ENCODE peak calls at places on chromosomes 1 and 21, in four cellular contexts. One of them, this sample, is unnamed.
A peak's percentile ranks its signal among the peaks of the same experiment; 100 is the strongest.

GRCh38 chr1:19308509-19308907 is 3.4 kb downstream of the AKR7A2 start:
- DNase-seq in kidney: no peak
- DNase-seq in endothelial cell: no peak
- DNase-seq in hepatocyte: no peak
- DNase-seq in this sample: no peak

GRCh38 chr1:16420719-16421118 is 16.5 kb downstream of the SPATA21 start:
- DNase-seq in kidney: no peak
- DNase-seq in endothelial cell: no peak
- DNase-seq in hepatocyte: no peak
- DNase-seq in this sample: no peak

GRCh38 chr21:42162831-42163510 is 56.0 kb upstream of the ABCG1 start:
- DNase-seq in kidney: no peak
- DNase-seq in endothelial cell: no peak
- DNase-seq in hepatocyte: no peak
- DNase-seq in this sample: no peak

GRCh38 chr1:12761781-12762180 is 11.8 kb upstream of the PRAMEF12 start:
- DNase-seq in kidney: no peak
- DNase-seq in endothelial cell: no peak
- DNase-seq in hepatocyte: no peak
- DNase-seq in this sample: no peak

GRCh38 chr1:154707901-154708514 is 100.0 kb upstream of the ADAR start:
- DNase-seq in kidney: no peak
- DNase-seq in endothelial cell: no peak
- DNase-seq in hepatocyte: no peak
- DNase-seq in this sample: no peak

GRCh38 chr1:53559391-53559815 is 100.2 kb downstream of the DMRTB1 start:
- DNase-seq in kidney: peak; percentile 59
- DNase-seq in endothelial cell: no peak
- DNase-seq in hepatocyte: no peak
- DNase-seq in this sample: peak; percentile 33

GRCh38 chr21:25385912-25386474 is 221.3 kb downstream of the MRPL39 start:
- DNase-seq in kidney: no peak
- DNase-seq in endothelial cell: peak; percentile 12
- DNase-seq in hepatocyte: peak; percentile 86
- DNase-seq in this sample: peak; percentile 48

GRCh38 chr1:153610334-153611023 is 2.5 kb downstream of the S100A16 start:
- DNase-seq in kidney: peak; percentile 73
- DNase-seq in endothelial cell: no peak
- DNase-seq in hepatocyte: no peak
- DNase-seq in this sample: no peak

GRCh38 chr1:151175910-151176309 is at the start of gene TMOD4:
- DNase-seq in kidney: peak; percentile 39
- DNase-seq in endothelial cell: no peak
- DNase-seq in hepatocyte: peak; percentile 30
- DNase-seq in this sample: no peak

GRCh38 chr1:91098299-91098901 is 76.6 kb upstream of the ZNF644 start:
- DNase-seq in kidney: no peak
- DNase-seq in endothelial cell: no peak
- DNase-seq in hepatocyte: no peak
- DNase-seq in this sample: no peak

GRCh38 chr1:24586970-24587820 is 31.3 kb downstream of the NCMAP start:
- DNase-seq in kidney: no peak
- DNase-seq in endothelial cell: peak; percentile 42
- DNase-seq in hepatocyte: peak; percentile 80
- DNase-seq in this sample: peak; percentile 30

GRCh38 chr1:114510235-114511047 is 562 bp downstream of the TRIM33 start:
- DNase-seq in kidney: peak; percentile 89
- DNase-seq in endothelial cell: peak; percentile 45
- DNase-seq in hepatocyte: peak; percentile 66
- DNase-seq in this sample: peak; percentile 57

GRCh38 chr1:13965770-13966398 is 265.9 kb downstream of the PRDM2 start:
- DNase-seq in kidney: no peak
- DNase-seq in endothelial cell: peak; percentile 72
- DNase-seq in hepatocyte: peak; percentile 87
- DNase-seq in this sample: peak; percentile 70

GRCh38 chr1:226985839-226986463 is 45.9 kb downstream of the COQ8A start:
- DNase-seq in kidney: peak; percentile 66
- DNase-seq in endothelial cell: no peak
- DNase-seq in hepatocyte: no peak
- DNase-seq in this sample: no peak

GRCh38 chr1:8889103-8889846 is 10.8 kb upstream of the ENO1 start:
- DNase-seq in kidney: no peak
- DNase-seq in endothelial cell: no peak
- DNase-seq in hepatocyte: no peak
- DNase-seq in this sample: no peak

GRCh38 chr1:5834477-5835178 is 157.6 kb downstream of the NPHP4 start:
- DNase-seq in kidney: peak; percentile 66
- DNase-seq in endothelial cell: no peak
- DNase-seq in hepatocyte: no peak
- DNase-seq in this sample: no peak

GRCh38 chr1:66623812-66624211 is 89.9 kb downstream of the SGIP1 start:
- DNase-seq in kidney: no peak
- DNase-seq in endothelial cell: no peak
- DNase-seq in hepatocyte: no peak
- DNase-seq in this sample: no peak

GRCh38 chr1:168301664-168302320 is 21.1 kb downstream of the TBX19 start:
- DNase-seq in kidney: no peak
- DNase-seq in endothelial cell: no peak
- DNase-seq in hepatocyte: peak; percentile 41
- DNase-seq in this sample: no peak

GRCh38 chr1:34166191-34167090 is 1.4 kb upstream of the CSMD2 start:
- DNase-seq in kidney: no peak
- DNase-seq in endothelial cell: peak; percentile 16
- DNase-seq in hepatocyte: no peak
- DNase-seq in this sample: peak; percentile 44

GRCh38 chr1:151838491-151839412 is 868 bp downstream of the C2CD4D start:
- DNase-seq in kidney: peak; percentile 74
- DNase-seq in endothelial cell: no peak
- DNase-seq in hepatocyte: peak; percentile 46
- DNase-seq in this sample: peak; percentile 28

GRCh38 chr1:31243451-31244286 is 4.0 kb upstream of the NKAIN1 start:
- DNase-seq in kidney: no peak
- DNase-seq in endothelial cell: no peak
- DNase-seq in hepatocyte: no peak
- DNase-seq in this sample: peak; percentile 34

GRCh38 chr1:238951809-238952208 is 434.6 kb upstream of the CHRM3 start:
- DNase-seq in kidney: no peak
- DNase-seq in endothelial cell: peak; percentile 30
- DNase-seq in hepatocyte: peak; percentile 41
- DNase-seq in this sample: peak; percentile 22

GRCh38 chr1:20386682-20387081 is 96.0 kb downstream of the VWA5B1 start:
- DNase-seq in kidney: no peak
- DNase-seq in endothelial cell: no peak
- DNase-seq in hepatocyte: no peak
- DNase-seq in this sample: no peak

GRCh38 chr21:9759972-9760371 is 761.4 kb upstream of the TPTE start:
- DNase-seq in kidney: no peak
- DNase-seq in endothelial cell: no peak
- DNase-seq in hepatocyte: no peak
- DNase-seq in this sample: no peak

GRCh38 chr1:26887125-26887524 is 3.0 kb downstream of the GPN2 start:
- DNase-seq in kidney: peak; percentile 2
- DNase-seq in endothelial cell: no peak
- DNase-seq in hepatocyte: peak; percentile 58
- DNase-seq in this sample: no peak

GRCh38 chr21:31366825-31367224 is 22.8 kb upstream of the TIAM1 start:
- DNase-seq in kidney: no peak
- DNase-seq in endothelial cell: no peak
- DNase-seq in hepatocyte: no peak
- DNase-seq in this sample: no peak

GRCh38 chr1:21933397-21934248 is 3.5 kb downstream of the HSPG2 start:
- DNase-seq in kidney: peak; percentile 92
- DNase-seq in endothelial cell: peak; percentile 46
- DNase-seq in hepatocyte: peak; percentile 68
- DNase-seq in this sample: no peak

GRCh38 chr1:115139381-115139780 is 50.1 kb upstream of the TSPAN2 start:
- DNase-seq in kidney: peak; percentile 61
- DNase-seq in endothelial cell: no peak
- DNase-seq in hepatocyte: no peak
- DNase-seq in this sample: no peak

GRCh38 chr1:208791458-208791857 is 547.3 kb upstream of the PLXNA2 start:
- DNase-seq in kidney: no peak
- DNase-seq in endothelial cell: no peak
- DNase-seq in hepatocyte: peak; percentile 25
- DNase-seq in this sample: no peak

GRCh38 chr1:87359586-87359985 is 30.9 kb downstream of the LMO4 start:
- DNase-seq in kidney: no peak
- DNase-seq in endothelial cell: no peak
- DNase-seq in hepatocyte: no peak
- DNase-seq in this sample: no peak

GRCh38 chr1:150881331-150882070 is 5.1 kb upstream of the ARNT start:
- DNase-seq in kidney: no peak
- DNase-seq in endothelial cell: no peak
- DNase-seq in hepatocyte: no peak
- DNase-seq in this sample: no peak

GRCh38 chr1:30523055-30524020 is 200.0 kb downstream of the MATN1 start:
- DNase-seq in kidney: no peak
- DNase-seq in endothelial cell: no peak
- DNase-seq in hepatocyte: no peak
- DNase-seq in this sample: no peak

GRCh38 chr21:39452207-39452964 is 616 bp downstream of the SH3BGR start:
- DNase-seq in kidney: no peak
- DNase-seq in endothelial cell: no peak
- DNase-seq in hepatocyte: no peak
- DNase-seq in this sample: no peak

GRCh38 chr1:8274396-8274795 is 43.5 kb upstream of the SLC45A1 start:
- DNase-seq in kidney: no peak
- DNase-seq in endothelial cell: no peak
- DNase-seq in hepatocyte: no peak
- DNase-seq in this sample: peak; percentile 20

GRCh38 chr1:241550318-241550717 is 18.1 kb downstream of the KMO start:
- DNase-seq in kidney: no peak
- DNase-seq in endothelial cell: no peak
- DNase-seq in hepatocyte: no peak
- DNase-seq in this sample: no peak
- TF ChIP-seq CTCF in kidney: no peak
- TF ChIP-seq CTCF in endothelial cell: no peak
- TF ChIP-seq CTCF in hepatocyte: no peak
- TF ChIP-seq CTCF in this sample: no peak

DNA sequence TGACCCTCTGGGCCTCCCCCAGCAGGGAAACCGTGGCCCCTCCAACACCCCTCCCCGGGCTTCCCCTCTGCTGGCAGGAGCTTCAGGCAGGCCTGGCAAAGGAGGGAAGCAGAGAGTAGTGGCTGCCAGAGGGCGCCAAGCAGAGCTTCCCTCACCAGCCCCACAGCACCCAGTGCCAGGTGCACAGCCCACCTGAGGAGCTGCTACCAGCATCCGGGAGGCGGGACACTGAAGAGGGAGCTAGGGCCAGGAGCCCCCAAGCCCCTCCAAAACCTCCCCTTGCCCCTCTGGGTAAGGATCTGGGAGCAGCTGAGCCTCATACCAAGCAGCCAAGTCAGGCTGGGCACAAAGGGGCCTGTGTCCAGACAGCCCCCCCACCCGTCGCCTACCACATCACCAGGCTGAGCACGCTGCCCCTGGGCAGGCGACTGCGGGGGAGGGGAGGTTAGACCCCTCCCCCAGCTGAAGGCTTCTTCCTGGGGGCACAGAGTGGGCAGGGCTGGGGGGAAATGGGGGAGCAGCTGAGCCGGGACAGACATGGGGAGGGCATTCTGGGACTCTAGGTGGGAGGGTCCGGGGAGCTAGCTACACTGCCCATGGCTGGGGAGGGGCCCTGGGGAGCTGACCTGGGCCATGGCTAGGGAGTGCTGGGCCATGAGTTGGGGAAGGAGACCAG is 19.7 kb downstream of the CCDC24 start:
- DNase-seq in kidney: no peak
- DNase-seq in endothelial cell: no peak
- DNase-seq in hepatocyte: no peak
- DNase-seq in this sample: no peak
- TF ChIP-seq CTCF in kidney: no peak
- TF ChIP-seq CTCF in endothelial cell: no peak
- TF ChIP-seq CTCF in hepatocyte: no peak
- TF ChIP-seq CTCF in this sample: no peak

GRCh38 chr1:42260376-42261078 is 74.5 kb downstream of the FOXJ3 start:
- DNase-seq in kidney: no peak
- DNase-seq in endothelial cell: no peak
- DNase-seq in hepatocyte: no peak
- DNase-seq in this sample: no peak

GRCh38 chr1:42263019-42263418 is 72.0 kb downstream of the FOXJ3 start:
- DNase-seq in kidney: no peak
- DNase-seq in endothelial cell: no peak
- DNase-seq in hepatocyte: no peak
- DNase-seq in this sample: no peak

GRCh38 chr1:42267904-42268303 is 67.1 kb downstream of the FOXJ3 start:
- DNase-seq in kidney: no peak
- DNase-seq in endothelial cell: no peak
- DNase-seq in hepatocyte: no peak
- DNase-seq in this sample: no peak

GRCh38 chr1:42264791-42265190 is 70.2 kb downstream of the FOXJ3 start:
- DNase-seq in kidney: no peak
- DNase-seq in endothelial cell: no peak
- DNase-seq in hepatocyte: no peak
- DNase-seq in this sample: no peak

DNA sequence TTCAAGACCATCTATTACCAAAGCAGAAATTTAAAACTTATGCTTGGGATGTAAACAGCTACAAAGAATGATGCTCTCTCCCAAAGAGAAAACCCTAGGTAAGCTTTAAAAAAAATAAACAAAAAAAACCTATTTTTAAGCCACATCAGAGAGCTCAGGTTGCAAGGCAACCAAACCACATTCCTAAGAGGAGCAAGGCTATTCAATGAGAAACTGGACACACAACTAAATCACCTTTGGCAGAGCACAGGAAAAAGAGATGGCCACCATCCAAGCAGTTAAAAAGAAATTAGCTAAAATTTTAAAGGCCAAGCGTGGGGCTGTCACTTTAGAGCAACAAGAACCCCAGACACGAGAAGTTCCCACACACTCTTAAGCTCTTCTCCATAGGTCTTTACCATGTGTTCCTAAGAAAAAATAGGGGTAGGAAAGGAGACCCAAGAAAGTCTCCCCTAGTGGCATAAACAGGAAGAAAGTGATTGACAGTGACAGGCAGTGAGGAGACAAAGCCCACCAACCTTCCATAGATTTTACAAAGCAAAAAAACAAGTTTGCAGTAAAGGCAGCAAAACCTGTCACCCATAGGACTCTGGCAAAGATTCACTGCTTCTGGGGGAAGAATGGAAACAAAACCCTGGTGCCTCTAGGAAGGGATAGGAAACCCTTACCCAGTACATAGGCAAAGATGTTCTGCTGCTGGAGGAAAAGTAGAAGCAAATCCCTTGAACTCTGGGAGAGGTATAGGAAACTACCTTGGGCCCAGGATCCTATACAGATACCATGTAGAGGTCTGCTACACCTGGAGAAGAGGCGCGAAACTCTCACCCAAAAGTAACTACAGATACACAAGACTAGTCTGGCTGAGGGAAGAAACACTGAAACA is 68.5 kb downstream of the FOXJ3 start:
- DNase-seq in kidney: no peak
- DNase-seq in endothelial cell: no peak
- DNase-seq in hepatocyte: no peak
- DNase-seq in this sample: no peak
- TF ChIP-seq CTCF in kidney: no peak
- TF ChIP-seq CTCF in endothelial cell: no peak
- TF ChIP-seq CTCF in hepatocyte: no peak
- TF ChIP-seq CTCF in this sample: no peak

GRCh38 chr1:818611-819291 is 105.0 kb upstream of the SAMD11 start:
- DNase-seq in kidney: peak; percentile 60
- DNase-seq in endothelial cell: no peak
- DNase-seq in hepatocyte: no peak
- DNase-seq in this sample: no peak

GRCh38 chr1:820962-821361 is 102.8 kb upstream of the SAMD11 start:
- DNase-seq in kidney: no peak
- DNase-seq in endothelial cell: no peak
- DNase-seq in hepatocyte: no peak
- DNase-seq in this sample: no peak
- TF ChIP-seq CTCF in kidney: no peak
- TF ChIP-seq CTCF in endothelial cell: no peak
- TF ChIP-seq CTCF in hepatocyte: no peak
- TF ChIP-seq CTCF in this sample: no peak

This sample was measured in nephron progenitor cell.